ENCODE peak calls at places on chromosomes 2 and 18, in four cellular contexts. R is WTC11, P is K562, U is HepG2. Y is an unnamed sample.

GRCh38 chr2:101753720-101754490 is 56.4 kb downstream of the MAP4K4 start:
- DNase-seq in R (no peak), P (no peak), U (no peak), Y (no peak)

GRCh38 chr2:133262888-133263287 is 305.4 kb downstream of the NCKAP5 start:
- DNase-seq in R (no peak), P (no peak), U (no peak), Y (no peak)

GRCh38 chr2:36413218-36413617 is 57.6 kb downstream of the CRIM1 start:
- DNase-seq in R (no peak), P (no peak), U (peak), Y (no peak)

GRCh38 chr2:106547516-106547915 is 60.4 kb downstream of the CD8B2 start:
- DNase-seq in R (no peak), P (no peak), U (no peak), Y (no peak)

GRCh38 chr2:184210329-184210728 is 388.0 kb upstream of the ZNF804A start:
- DNase-seq in R (no peak), P (no peak), U (no peak), Y (no peak)

GRCh38 chr2:195716466-195716865 is 59.4 kb downstream of the SLC39A10 start:
- DNase-seq in R (no peak), P (no peak), U (no peak), Y (no peak)

GRCh38 chr18:73352546-73352945 is 484.8 kb upstream of the NETO1 start:
- DNase-seq in R (no peak), P (no peak), U (no peak), Y (no peak)

GRCh38 chr18:75244336-75244735 is 33.7 kb downstream of the TSHZ1 start:
- DNase-seq in R (peak), P (peak), U (peak), Y (peak)

GRCh38 chr2:156341482-156342251 is 9.1 kb upstream of the NR4A2 start:
- DNase-seq in R (peak), P (peak), U (peak), Y (peak)

GRCh38 chr2:54660752-54661151 is 62.7 kb upstream of the EML6 start:
- DNase-seq in R (no peak), P (no peak), U (no peak), Y (no peak)

GRCh38 chr2:127219716-127220090 is 396 bp downstream of the CYP27C1 start:
- DNase-seq in R (peak), P (no peak), U (no peak), Y (peak)

GRCh38 chr18:8706981-8707940 is 1.9 kb downstream of the MTCL1 start:
- DNase-seq in R (peak), P (no peak), U (no peak), Y (peak)

GRCh38 chr2:178306351-178307073 is 112.2 kb downstream of the OSBPL6 start:
- DNase-seq in R (peak), P (peak), U (peak), Y (peak)

GRCh38 chr2:109333414-109334194 is 204.6 kb downstream of the SH3RF3 start:
- DNase-seq in R (no peak), P (no peak), U (peak), Y (peak)

GRCh38 chr2:109336296-109336695 is 207.3 kb downstream of the SH3RF3 start:
- DNase-seq in R (no peak), P (no peak), U (no peak), Y (no peak)

GRCh38 chr2:109337221-109337620 is 208.2 kb downstream of the SH3RF3 start:
- DNase-seq in R (no peak), P (no peak), U (no peak), Y (no peak)

GRCh38 chr2:109332880-109333279 is 203.9 kb downstream of the SH3RF3 start:
- DNase-seq in R (no peak), P (no peak), U (no peak), Y (no peak)

DNA sequence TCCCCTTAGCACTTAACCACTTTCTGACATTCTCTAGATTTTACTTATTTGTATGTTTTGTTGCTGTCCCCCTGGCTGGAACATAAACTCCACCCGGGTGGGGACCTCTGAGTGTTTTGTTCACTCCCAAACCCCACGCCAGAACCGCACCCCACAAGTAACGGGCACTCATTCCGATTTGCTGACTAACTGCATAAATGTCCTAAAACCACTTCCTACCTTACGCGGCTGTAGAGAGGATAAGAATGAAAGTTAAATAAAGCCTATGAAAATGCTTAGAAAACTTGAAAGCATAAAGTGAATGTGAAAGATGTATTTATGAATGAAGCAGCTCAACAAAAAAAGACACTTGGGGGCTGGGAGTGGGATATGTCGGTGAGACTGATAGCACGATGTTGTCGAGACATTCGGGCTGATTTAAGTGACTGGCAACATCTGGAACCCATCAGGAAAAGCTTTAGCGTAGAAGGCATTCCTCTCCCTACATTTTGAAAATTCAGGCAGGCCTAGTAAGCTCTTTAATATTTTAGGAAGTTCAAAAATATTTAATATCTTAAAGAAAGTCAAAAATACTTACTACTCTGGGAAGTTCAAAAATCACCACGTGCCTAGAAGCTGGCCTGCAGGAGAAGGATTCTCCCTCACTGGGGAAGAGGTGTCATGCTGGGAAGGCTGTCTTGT is 206.7 kb downstream of the SH3RF3 start:
- DNase-seq in R (no peak), P (no peak), U (no peak), Y (no peak)
- TF ChIP-seq ELF4 in R (no peak), P (no peak), U (no peak), Y (no peak)

GRCh38 chr18:23225518-23225917 is 90.2 kb downstream of the CABLES1 start:
- DNase-seq in R (no peak), P (no peak), U (no peak), Y (no peak)
- TF ChIP-seq ELF4 in R (no peak), P (no peak), U (no peak), Y (no peak)

GRCh38 chr2:9720352-9721093 is 89.7 kb upstream of the YWHAQ start:
- DNase-seq in R (no peak), P (no peak), U (no peak), Y (no peak)

GRCh38 chr2:9722451-9722850 is 91.7 kb upstream of the YWHAQ start:
- DNase-seq in R (no peak), P (no peak), U (no peak), Y (no peak)

GRCh38 chr2:9725106-9725505 is 94.3 kb upstream of the YWHAQ start:
- DNase-seq in R (no peak), P (no peak), U (no peak), Y (no peak)

GRCh38 chr2:9721346-9721745 is 90.5 kb upstream of the YWHAQ start:
- DNase-seq in R (no peak), P (no peak), U (no peak), Y (no peak)

DNA sequence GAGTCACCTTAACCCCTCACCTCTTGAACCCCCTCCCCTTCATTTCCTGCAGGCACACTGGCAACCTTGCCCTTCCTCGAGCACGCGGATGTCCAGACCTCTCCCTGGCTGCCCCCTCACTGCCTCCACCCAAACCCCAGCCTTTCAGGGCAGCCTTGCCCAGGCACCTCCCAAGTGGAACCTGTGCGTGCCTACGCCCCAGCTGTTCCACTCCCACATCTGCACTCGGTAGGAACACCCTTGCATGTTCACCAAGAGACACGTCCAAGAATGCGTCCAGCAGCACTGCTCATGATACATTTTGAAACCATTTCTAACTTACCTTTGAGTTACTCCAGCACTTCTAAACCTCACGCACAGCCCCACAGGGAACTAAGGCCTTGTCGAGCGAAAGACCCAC is 93.8 kb upstream of the YWHAQ start:
- DNase-seq in R (no peak), P (no peak), U (no peak), Y (no peak)
- TF ChIP-seq ELF4 in R (no peak), P (no peak), U (no peak), Y (no peak)

GRCh38 chr2:94872676-94873361 is 1.6 kb downstream of the TEKT4 start:
- DNase-seq in R (no peak), P (no peak), U (no peak), Y (no peak)

GRCh38 chr2:94873362-94874276 is 2.4 kb downstream of the TEKT4 start:
- DNase-seq in R (no peak), P (no peak), U (no peak), Y (no peak)

GRCh38 chr2:94875064-94875819 is 4.0 kb downstream of the TEKT4 start:
- DNase-seq in R (no peak), P (no peak), U (no peak), Y (no peak)

GRCh38 chr2:94875820-94876522 is 4.7 kb downstream of the TEKT4 start:
- DNase-seq in R (no peak), P (no peak), U (no peak), Y (no peak)

GRCh38 chr2:94874277-94874997 is 3.2 kb downstream of the TEKT4 start:
- DNase-seq in R (peak), P (peak), U (peak), Y (peak)
- TF ChIP-seq ELF4 in R (no peak), P (no peak), U (no peak), Y (no peak)

GRCh38 chr18:3151379-3152264 is 68.1 kb downstream of the MYOM1 start:
- DNase-seq in R (no peak), P (peak), U (peak), Y (peak)
- TF ChIP-seq ELF4 in R (no peak), P (no peak), U (no peak), Y (no peak)

GRCh38 chr18:23641937-23642666 is 20.6 kb downstream of the ANKRD29 start:
- DNase-seq in R (no peak), P (no peak), U (no peak), Y (no peak)

GRCh38 chr18:23641143-23641720 is 21.5 kb downstream of the ANKRD29 start:
- DNase-seq in R (no peak), P (no peak), U (no peak), Y (no peak)

GRCh38 chr18:23643815-23644214 is 18.9 kb downstream of the ANKRD29 start:
- DNase-seq in R (no peak), P (no peak), U (no peak), Y (no peak)

GRCh38 chr18:23636041-23636399 is 26.7 kb downstream of the ANKRD29 start:
- DNase-seq in R (no peak), P (no peak), U (peak), Y (no peak)

GRCh38 chr18:23640023-23640422 is 22.7 kb downstream of the ANKRD29 start:
- DNase-seq in R (no peak), P (no peak), U (peak), Y (no peak)
- TF ChIP-seq ELF4 in R (no peak), P (no peak), U (no peak), Y (no peak)

GRCh38 chr2:214096200-214096599 is 314.7 kb upstream of the VWC2L start:
- DNase-seq in R (no peak), P (no peak), U (no peak), Y (no peak)
- TF ChIP-seq ELF4 in R (no peak), P (no peak), U (no peak), Y (no peak)

DNA sequence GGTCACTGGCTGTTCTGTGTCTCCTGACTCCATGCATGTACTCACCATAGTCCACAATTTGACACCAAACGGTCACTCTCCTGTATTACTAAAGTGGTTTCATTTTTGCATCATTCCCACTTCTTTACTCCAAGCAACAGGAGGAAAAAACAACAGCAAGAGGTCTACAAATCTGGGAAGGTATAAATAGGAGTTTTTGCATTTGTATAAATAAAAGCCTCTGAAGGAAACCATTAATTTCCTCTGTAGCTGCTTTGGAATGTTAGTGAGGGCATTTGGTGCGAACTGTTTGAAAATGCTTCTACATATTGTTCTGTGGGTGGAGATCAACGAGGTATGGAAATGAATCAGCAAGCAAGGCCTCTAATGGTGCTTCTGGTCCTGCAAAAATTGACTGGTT is 148.5 kb upstream of the DLX2 start:
- DNase-seq in R (no peak), P (no peak), U (no peak), Y (no peak)
- TF ChIP-seq ELF4 in R (no peak), P (no peak), U (no peak), Y (no peak)

GRCh38 chr2:224646242-224646846 is 61.2 kb upstream of the CUL3 start:
- DNase-seq in R (peak), P (peak), U (peak), Y (peak)
- TF ChIP-seq ELF4 in R (no peak), P (no peak), U (no peak), Y (no peak)